ENCODE peak calls at places on chromosomes 1 and 21, in six cellular contexts. N is SHP77 treated with DMSO at 0.1 percent for 48 hours; J is amniotic stem cell; I is kidney; P is activated CD8-positive, alpha-beta memory T cell treated with anti-CD3 and anti-CD28 coated beads for 48 hours; V is mucosa of descending colon. Z is an unnamed sample.

GRCh38 chr1:38926091-38926490 is 15.5 kb downstream of the RHBDL2 start:
- DNase-seq in V (no peak), N (no peak), I (no peak), J (no peak), P (no peak), Z (no peak)

GRCh38 chr1:22044690-22045420 is 7.7 kb upstream of the CDC42 start:
- DNase-seq in J (peak; percentile 23), P (no peak), I (no peak), V (no peak), N (no peak), Z (no peak)

GRCh38 chr1:41868241-41868953 is 50.3 kb downstream of the HIVEP3 start:
- DNase-seq in I (no peak), J (no peak), P (no peak), N (no peak), V (no peak), Z (no peak)

GRCh38 chr1:156963621-156964020 is 43.2 kb downstream of the LRRC71 start:
- DNase-seq in P (no peak), V (peak; percentile 29), N (no peak), J (no peak), I (no peak), Z (no peak)

GRCh38 chr1:188261849-188262248 is 1433.1 kb downstream of the PLA2G4A start:
- DNase-seq in I (no peak), V (no peak), P (no peak), J (no peak), N (no peak), Z (no peak)

GRCh38 chr1:116951175-116951935 is 41.6 kb downstream of the PTGFRN start:
- DNase-seq in N (no peak), P (no peak), I (no peak), V (peak; percentile 37), J (no peak), Z (no peak)

GRCh38 chr1:3170566-3171453 is 101.8 kb downstream of the PRDM16 start:
- DNase-seq in P (no peak), I (peak; percentile 92), N (peak; percentile 6), V (peak; percentile 62), J (no peak), Z (no peak)

GRCh38 chr1:212600980-212601379 is 7.6 kb upstream of the ATF3 start:
- DNase-seq in V (no peak), J (no peak), I (no peak), P (no peak), N (no peak), Z (no peak)

GRCh38 chr1:156337052-156337887 is 822 bp downstream of the CCT3 start:
- DNase-seq in P (no peak), V (peak; percentile 13), N (no peak), J (no peak), I (no peak), Z (no peak)

GRCh38 chr1:90074137-90074536 is 79.2 kb downstream of the ZNF326 start:
- DNase-seq in V (no peak), P (no peak), I (no peak), N (no peak), J (no peak), Z (no peak)

GRCh38 chr1:244970236-244970652 is 105.9 kb upstream of the HNRNPU start:
- DNase-seq in J (no peak), N (peak; percentile 61), I (peak; percentile 94), V (peak; percentile 80), P (peak; percentile 32), Z (peak; percentile 79)

GRCh38 chr21:36663033-36663855 is 35.7 kb upstream of the SIM2 start:
- DNase-seq in V (no peak), N (no peak), I (no peak), J (no peak), P (no peak), Z (no peak)

GRCh38 chr1:11151854-11152612 is 37.1 kb upstream of the ANGPTL7 start:
- DNase-seq in N (no peak), I (no peak), V (no peak), P (no peak), J (no peak), Z (no peak)

GRCh38 chr1:20511518-20512428 is 3.8 kb upstream of the MUL1 start:
- DNase-seq in I (no peak), V (no peak), N (no peak), P (no peak), J (no peak), Z (no peak)

GRCh38 chr1:112457241-112457640 is 51.5 kb upstream of the WNT2B start:
- DNase-seq in V (no peak), N (no peak), P (no peak), J (no peak), I (no peak), Z (no peak)

GRCh38 chr1:185016880-185017279 is 28.5 kb upstream of the RNF2 start:
- DNase-seq in V (no peak), P (no peak), J (no peak), N (no peak), I (no peak), Z (no peak)

GRCh38 chr21:42463861-42464515 is 32.0 kb downstream of the RSPH1 start:
- DNase-seq in V (peak; percentile 70), J (no peak), P (peak; percentile 41), N (no peak), I (peak; percentile 80), Z (no peak)

Z was measured in NCI-H2081 treated with DMSO at 0.1 percent for 48 hours.